ENCODE peak calls at places on chromosomes 3 and 15, in seven cellular contexts. G is mesendoderm, K is IMR-90, M is neuronal stem cell, N is trophoblast cell, Z is H1, L is mesenchymal stem cell. R is an unnamed sample.

GRCh38 chr15:29087521-29088285 is 181.9 kb downstream of the NSMCE3 start:
- DNase-seq in Z (no peak), G (no peak), K (no peak), N (no peak), M (no peak), L (no peak), R (no peak)

GRCh38 chr15:78950906-78951840 is 6.3 kb upstream of the CTSH start:
- DNase-seq in K (peak), G (peak), Z (no peak), L (peak), N (peak), M (no peak), R (no peak)

GRCh38 chr15:70094690-70095311 is 2.9 kb downstream of the TLE3 start:
- DNase-seq in M (no peak), N (no peak), G (no peak), L (peak), K (no peak), Z (no peak), R (no peak)

GRCh38 chr3:52385157-52385556 is 59.7 kb downstream of the SEMA3G start:
- DNase-seq in K (peak), M (peak), L (peak), Z (peak), N (peak), G (peak), R (peak)

GRCh38 chr3:155231792-155232191 is 61.7 kb downstream of the STRIT1 start:
- DNase-seq in M (no peak), L (no peak), K (no peak), Z (no peak), N (no peak), G (no peak), R (no peak)

GRCh38 chr3:70824078-70824477 is 511.6 kb upstream of the MDFIC2 start:
- DNase-seq in L (no peak), K (peak), G (no peak), M (no peak), N (no peak), Z (no peak), R (no peak)

GRCh38 chr3:184377374-184377773 is 633 bp downstream of the THPO start:
- DNase-seq in M (no peak), N (no peak), Z (no peak), G (no peak), K (no peak), L (no peak), R (no peak)

GRCh38 chr15:30990451-30991300 is 752 bp downstream of the MTMR10 start:
- DNase-seq in Z (no peak), K (peak), L (peak), M (no peak), G (no peak), N (peak), R (no peak)

GRCh38 chr15:45157974-45158373 is 28.2 kb downstream of the DUOX1 start:
- DNase-seq in Z (no peak), G (peak), K (peak), L (peak), N (peak), M (peak), R (no peak)

GRCh38 chr3:29937185-29937584 is 656.3 kb downstream of the RBMS3 start:
- DNase-seq in K (peak), N (peak), L (peak), G (no peak), M (no peak), Z (no peak), R (no peak)

GRCh38 chr3:128376516-128376915 is 90.2 kb downstream of the DNAJB8 start:
- DNase-seq in L (no peak), M (no peak), N (no peak), K (peak), G (no peak), Z (no peak), R (no peak)

GRCh38 chr3:46024131-46024530 is 3.2 kb downstream of the XCR1 start:
- DNase-seq in M (no peak), Z (no peak), N (peak), L (no peak), K (no peak), G (no peak), R (no peak)

GRCh38 chr15:69562564-69562963 is 109.9 kb downstream of the RPLP1 start:
- DNase-seq in Z (no peak), K (no peak), N (no peak), M (no peak), L (no peak), G (no peak), R (no peak)

GRCh38 chr15:27589260-27589659 is 509.9 kb downstream of the OCA2 start:
- DNase-seq in L (no peak), M (no peak), N (no peak), K (no peak), G (no peak), Z (no peak), R (no peak)

DNA sequence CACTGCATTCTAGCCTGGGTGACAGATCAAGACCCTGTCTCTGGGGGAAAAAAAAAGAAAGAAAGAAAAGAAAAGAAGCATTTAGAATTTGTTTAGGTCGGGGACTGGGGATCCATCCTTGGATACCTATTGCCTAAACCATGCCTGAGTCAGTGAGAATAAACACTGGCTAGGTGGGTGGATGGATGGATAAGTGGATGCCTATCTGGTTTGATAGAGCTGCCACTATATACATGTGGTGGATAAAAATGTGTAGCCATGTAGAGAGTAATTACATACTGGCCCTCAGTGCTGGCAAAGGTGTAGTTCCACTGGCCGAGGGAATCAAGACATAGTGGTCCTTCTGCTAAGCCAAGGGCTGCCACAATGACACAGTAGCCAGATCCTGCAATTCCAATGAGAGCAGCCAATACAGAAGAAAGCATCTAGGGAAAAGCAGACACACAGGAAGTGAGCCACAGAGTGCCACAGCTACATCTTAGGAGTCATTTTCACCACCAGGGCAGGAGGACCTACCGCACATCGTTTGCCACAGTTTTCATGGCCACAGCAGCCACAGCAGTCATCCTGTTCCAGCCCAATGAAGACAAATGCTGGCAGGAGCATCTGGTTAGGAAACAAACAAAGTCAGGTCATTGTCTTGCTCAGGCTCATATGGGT is 2.2 kb downstream of the TM4SF1 start:
- DNase-seq in Z (no peak), N (no peak), K (peak), G (no peak), M (no peak), L (peak), R (no peak)
- H3K4ac ChIP-seq in Z (no peak), N (no peak), K (peak), G (no peak), M (no peak), L (peak), R (no peak)

GRCh38 chr15:96019114-96019513 is 311.4 kb upstream of the NR2F2 start:
- DNase-seq in Z (no peak), N (no peak), K (no peak), G (no peak), M (no peak), L (no peak), R (no peak)
- H3K4ac ChIP-seq in Z (no peak), N (no peak), K (no peak), G (no peak), M (no peak), L (no peak), R (no peak)

DNA sequence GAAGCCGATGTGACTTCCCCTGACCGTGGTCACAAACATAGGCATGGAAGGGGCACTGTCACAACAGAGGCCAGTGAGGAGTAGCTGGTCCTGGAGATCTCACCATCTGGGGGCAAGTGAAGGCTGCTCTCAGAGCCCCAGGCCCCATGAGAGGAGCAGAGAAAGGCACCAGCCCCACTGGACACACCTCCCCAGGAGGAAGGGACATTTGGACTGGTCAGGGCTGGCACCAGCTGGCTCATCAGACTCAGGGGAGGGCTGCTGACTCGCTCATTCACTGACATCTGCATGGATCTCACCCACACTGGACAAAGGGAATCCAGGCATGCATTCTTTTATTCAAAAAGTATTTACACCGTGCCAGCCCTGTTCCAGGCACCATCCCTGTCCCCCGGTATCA is 26.8 kb downstream of the ESYT3 start:
- DNase-seq in N (peak), L (no peak), G (no peak), Z (no peak), K (peak), M (no peak), R (peak)
- H3K4ac ChIP-seq in N (no peak), L (no peak), G (no peak), Z (no peak), K (no peak), M (no peak), R (no peak)

DNA sequence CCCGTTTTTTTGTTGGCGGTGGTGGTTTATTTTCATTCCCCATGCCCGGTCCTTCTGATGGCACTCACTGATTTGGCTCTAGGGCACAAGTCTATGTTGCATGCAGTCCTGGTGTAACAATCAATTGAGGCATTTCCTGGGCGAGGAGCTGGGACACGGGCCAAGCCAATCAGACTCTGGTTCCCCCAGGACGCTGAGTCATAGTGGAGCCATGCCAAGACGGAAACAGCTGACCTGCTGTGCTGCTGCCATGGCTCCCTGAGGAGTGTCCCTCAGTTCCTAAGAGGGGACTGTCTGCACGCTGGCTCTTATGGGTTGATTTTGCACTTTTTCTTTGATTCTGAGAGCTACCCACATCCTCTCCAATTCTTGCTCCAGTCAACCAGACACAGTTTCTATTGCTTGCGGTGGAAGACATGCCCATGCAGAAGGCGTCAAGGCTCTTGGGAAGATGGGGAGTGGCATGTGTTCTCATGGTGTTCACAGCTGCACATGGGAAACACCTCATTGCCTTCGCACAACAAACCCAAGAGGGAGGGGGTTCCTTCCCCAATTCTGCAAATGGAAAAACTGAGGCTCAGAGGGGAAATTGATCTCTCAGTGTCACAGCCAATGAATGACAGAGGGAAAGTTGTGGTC is 28.4 kb upstream of the ALDH1L1 start:
- DNase-seq in K (peak), Z (no peak), M (no peak), G (no peak), N (peak), L (peak), R (no peak)
- H3K4ac ChIP-seq in K (peak), Z (no peak), M (no peak), G (no peak), N (no peak), L (no peak), R (no peak)